ENCODE peak calls at places on chromosomes 12 and 14, in five cellular contexts. Z, N, T, F and W are unnamed samples.

GRCh38 chr14:53149656-53150319 is 3.3 kb downstream of the DDHD1 start:
- DNase-seq in Z (no peak), N (no peak), T (no peak), F (no peak), W (no peak)

GRCh38 chr12:52044284-52044983 is 6.8 kb upstream of the NR4A1 start:
- DNase-seq in Z (no peak), N (no peak), T (no peak), F (no peak), W (no peak)

GRCh38 chr12:73547421-73547820 is 990.2 kb upstream of the ATXN7L3B start:
- DNase-seq in Z (no peak), N (peak), T (no peak), F (no peak), W (no peak)

GRCh38 chr12:75389061-75389460 is 1.8 kb upstream of the GLIPR1L2 start:
- DNase-seq in Z (no peak), N (peak), T (no peak), F (no peak), W (no peak)

GRCh38 chr14:93132472-93133065 is 16.8 kb upstream of the ITPK1 start:
- DNase-seq in Z (peak), N (peak), T (no peak), F (no peak), W (peak)

GRCh38 chr12:120361506-120362208 is 7.3 kb downstream of the MSI1 start:
- DNase-seq in Z (peak), N (no peak), T (no peak), F (no peak), W (no peak)

GRCh38 chr12:121513464-121514183 is 67.2 kb downstream of the KDM2B start:
- DNase-seq in Z (peak), N (peak), T (no peak), F (peak), W (no peak)

GRCh38 chr12:12877789-12878455 is 13.4 kb upstream of the GPRC5A start:
- DNase-seq in Z (no peak), N (no peak), T (no peak), F (no peak), W (no peak)

GRCh38 chr12:118884226-118884625 is 97.1 kb upstream of the SRRM4 start:
- DNase-seq in Z (no peak), N (no peak), T (no peak), F (no peak), W (no peak)

GRCh38 chr14:50846171-50846880 is 15.4 kb upstream of the NIN start:
- DNase-seq in Z (no peak), N (peak), T (no peak), F (no peak), W (no peak)

GRCh38 chr14:105474478-105475268 is at the start of gene CRIP2:
- DNase-seq in Z (peak), N (peak), T (peak), F (peak), W (peak)

GRCh38 chr14:89365071-89365801 is 51.8 kb downstream of the FOXN3 start:
- DNase-seq in Z (no peak), N (no peak), T (peak), F (peak), W (no peak)

GRCh38 chr12:84842406-84843013 is 70.1 kb downstream of the SLC6A15 start:
- DNase-seq in Z (peak), N (peak), T (no peak), F (no peak), W (no peak)

GRCh38 chr14:61475316-61475715 is 153.9 kb downstream of the PRKCH start:
- DNase-seq in Z (peak), N (peak), T (no peak), F (peak), W (no peak)

GRCh38 chr12:132365226-132365625 is 35.8 kb upstream of the GALNT9 start:
- DNase-seq in Z (no peak), N (no peak), T (no peak), F (no peak), W (no peak)